ENCODE peak calls at places on chromosome 20, in five cellular contexts. R is right lobe of liver, J is ovary, P is stomach, X is prostate gland. O is an unnamed sample.

GRCh38 chr20:50027611-50028105 is 44.9 kb downstream of the SNAI1 start:
- DNase-seq in J (peak), P (no peak), X (no peak), R (peak), O (no peak)

GRCh38 chr20:48295445-48295903 is 510.2 kb upstream of the SULF2 start:
- DNase-seq in J (no peak), R (no peak), P (no peak), X (no peak), O (no peak)

GRCh38 chr20:45433316-45433715 is 17.4 kb downstream of the PIGT start:
- DNase-seq in P (no peak), J (peak), R (no peak), X (no peak), O (peak)

GRCh38 chr20:46178891-46179290 is 60.8 kb downstream of the CD40 start:
- DNase-seq in J (no peak), X (no peak), P (no peak), R (no peak), O (no peak)

GRCh38 chr20:25309395-25310267 is 61.7 kb downstream of the PYGB start:
- DNase-seq in R (peak), J (peak), P (peak), X (no peak), O (peak)

GRCh38 chr20:15756001-15756400 is 817.2 kb downstream of the KIF16B start:
- DNase-seq in J (no peak), P (no peak), R (no peak), X (no peak), O (no peak)

GRCh38 chr20:23132293-23132929 is 46.3 kb upstream of the CD93 start:
- DNase-seq in R (no peak), P (no peak), J (no peak), X (no peak), O (peak)

GRCh38 chr20:38135641-38136420 is 29.2 kb downstream of the TGM2 start:
- DNase-seq in X (no peak), R (no peak), J (peak), P (no peak), O (peak)

GRCh38 chr20:22977047-22977785 is 57.9 kb upstream of the SSTR4 start:
- DNase-seq in J (no peak), P (no peak), X (peak), R (no peak), O (no peak)

GRCh38 chr20:43937586-43937985 is 22.9 kb downstream of the TOX2 start:
- DNase-seq in J (no peak), P (no peak), X (no peak), R (no peak), O (no peak)

GRCh38 chr20:14997791-14998190 is 660.4 kb upstream of the FLRT3 start:
- DNase-seq in X (no peak), R (no peak), P (no peak), J (no peak), O (no peak)

DNA sequence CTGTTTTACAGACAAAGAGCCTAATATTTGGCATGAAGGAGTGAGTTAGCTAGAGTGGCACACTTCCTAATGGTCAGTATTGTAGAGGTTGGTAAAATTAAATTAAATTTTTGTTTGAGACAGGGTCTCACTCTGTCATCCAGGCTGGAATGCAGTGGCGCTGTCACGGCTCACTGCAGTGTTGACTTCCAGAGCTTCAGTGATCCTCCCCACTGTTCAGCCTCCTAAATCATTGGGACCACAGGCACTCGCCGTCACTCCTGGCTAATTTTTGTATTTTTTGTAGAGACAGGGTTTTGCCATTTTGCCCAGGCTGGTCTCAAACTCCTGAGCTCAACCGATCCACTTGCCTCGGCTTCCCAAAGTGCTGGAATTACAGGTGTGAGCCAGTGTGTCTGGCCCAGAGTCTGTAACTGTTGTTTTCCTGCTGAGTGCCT is 70.9 kb downstream of the SCAND1 start:
- DNase-seq in R (no peak), P (no peak), X (no peak), J (no peak), O (no peak)
- H3K27ac ChIP-seq in R (no peak), P (peak), X (peak), J (peak), O (peak)

GRCh38 chr20:62537649-62538292 is 62.0 kb upstream of the GATA5 start:
- DNase-seq in R (no peak), X (no peak), P (no peak), J (no peak), O (no peak)
- TF ChIP-seq POLR2A in R (no peak), X (no peak), P (no peak), J (no peak), O (no peak)

GRCh38 chr20:17504898-17505663 is 26.1 kb downstream of the BFSP1 start:
- DNase-seq in P (peak), X (peak), J (peak), R (peak), O (peak)

GRCh38 chr20:17502105-17502504 is 29.1 kb downstream of the BFSP1 start:
- DNase-seq in J (no peak), P (no peak), R (no peak), X (no peak), O (no peak)

GRCh38 chr20:17503501-17504325 is 27.5 kb downstream of the BFSP1 start:
- DNase-seq in P (no peak), R (no peak), J (no peak), X (no peak), O (no peak)

GRCh38 chr20:17505664-17506517 is 25.3 kb downstream of the BFSP1 start:
- DNase-seq in X (no peak), J (peak), R (no peak), P (no peak), O (peak)

DNA sequence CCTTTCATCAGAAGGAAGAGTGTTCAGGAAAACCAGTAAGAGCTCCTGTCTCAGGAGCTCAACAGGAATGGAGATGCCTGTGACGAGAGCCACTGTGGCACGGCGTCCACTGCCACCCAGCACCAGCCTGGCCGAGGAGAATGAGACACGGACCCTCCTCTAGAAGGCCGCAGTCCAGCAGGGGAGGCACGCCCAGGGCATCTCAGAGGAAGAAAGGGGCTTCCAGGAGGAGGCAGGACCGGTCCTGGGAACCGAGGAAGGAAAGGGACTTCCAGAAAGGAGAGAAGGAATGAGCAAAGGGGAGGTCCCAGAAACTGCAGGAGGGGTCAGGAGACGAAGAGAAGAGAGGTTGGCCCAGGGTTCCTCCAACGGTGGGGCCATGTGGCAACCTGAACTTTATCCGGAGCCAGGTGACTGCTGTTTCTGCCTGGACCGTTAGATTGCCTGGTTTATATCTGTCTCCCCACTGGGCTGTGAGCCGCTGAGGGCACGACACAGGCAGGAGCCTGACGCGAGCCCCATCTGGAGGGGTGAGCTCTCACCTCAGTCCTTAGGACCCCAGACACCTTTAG is 26.8 kb downstream of the BFSP1 start:
- DNase-seq in J (peak), X (no peak), P (no peak), R (peak), O (no peak)
- H3K4me3 ChIP-seq in J (peak), X (peak), P (peak), R (peak), O (peak)

GRCh38 chr20:35616465-35617396 is 1.1 kb downstream of the SPAG4 start:
- DNase-seq in R (peak), X (peak), J (peak), P (peak), O (peak)
- H3K27ac ChIP-seq in R (peak), X (peak), J (peak), P (peak), O (peak)

DNA sequence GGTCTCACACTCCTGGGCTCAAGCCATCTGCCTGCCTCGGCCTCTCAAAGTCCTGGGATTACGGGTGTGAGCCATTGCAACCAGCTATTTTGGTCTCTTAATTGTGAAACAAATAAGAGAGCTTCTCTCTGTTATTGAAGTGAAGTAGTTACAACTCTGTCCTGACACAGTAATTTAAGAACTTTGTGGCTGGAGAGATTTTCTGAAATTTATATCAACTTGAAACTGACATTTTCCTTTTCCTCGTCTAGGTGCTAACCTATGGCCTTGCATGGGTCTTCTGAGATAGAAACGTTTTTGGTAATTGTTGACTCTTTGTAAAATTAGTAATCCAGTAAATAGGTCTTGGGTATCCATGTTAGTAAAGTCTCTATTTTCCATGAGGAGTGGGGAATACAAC is 122.1 kb upstream of the DOK5 start:
- DNase-seq in P (no peak), R (no peak), J (no peak), X (no peak), O (no peak)
- TF ChIP-seq POLR2A in P (no peak), R (no peak), J (no peak), X (no peak), O (no peak)

O was measured in Peyer's patch.